ENCODE peak calls at places on chromosomes 7 and 10, in six cellular contexts. P is ELR; C is brain microvascular endothelial cell; B is stimulated activated CD4-positive, alpha-beta T cell treated with anti-CD3 and anti-CD28 coated beads, Interleukin-2, amount 100 ng/mL, for 48 hours; Z is NCI-H1694 treated with DMSO at 0.1 percent for 48 hours; K is activated CD4-positive, alpha-beta T cell treated with anti-CD3 and anti-CD28 coated beads, Interleukin-2, amount 10 ng/mL, durations not matched to agents 7 days and 5 days. O is an unnamed sample.
A peak's percentile ranks its signal among the peaks of the same experiment; 100 is the strongest.

GRCh38 chr7:92730808-92731207 is 105.6 kb downstream of the CDK6 start:
- DNase-seq in P (peak; percentile 60), K (no peak), Z (no peak), C (no peak), B (no peak), O (no peak)

GRCh38 chr7:76211216-76211615 is 9.5 kb downstream of the SRRM3 start:
- DNase-seq in K (no peak), C (no peak), B (no peak), Z (no peak), P (no peak), O (no peak)

GRCh38 chr7:25009271-25009670 is 29.3 kb upstream of the OSBPL3 start:
- DNase-seq in P (peak; percentile 91), Z (no peak), C (peak; percentile 92), B (no peak), K (no peak), O (peak; percentile 98)

GRCh38 chr7:82166666-82167065 is 276.9 kb downstream of the CACNA2D1 start:
- DNase-seq in B (no peak), Z (no peak), C (no peak), P (no peak), K (no peak), O (no peak)

GRCh38 chr7:74063646-74064045 is 20.0 kb upstream of the LIMK1 start:
- DNase-seq in Z (no peak), B (no peak), C (no peak), K (no peak), P (no peak), O (no peak)

GRCh38 chr10:44981172-44982113 is 2.8 kb upstream of the DEPP1 start:
- DNase-seq in Z (no peak), K (no peak), C (peak; percentile 87), P (peak; percentile 93), B (no peak), O (peak; percentile 84)

GRCh38 chr7:898460-898854 is 22.1 kb downstream of the GET4 start:
- DNase-seq in Z (no peak), K (no peak), B (no peak), P (no peak), C (no peak), O (no peak)

GRCh38 chr7:50696810-50697582 is 85.7 kb downstream of the GRB10 start:
- DNase-seq in C (no peak), P (peak; percentile 26), K (peak; percentile 14), B (no peak), Z (peak; percentile 12), O (no peak)

GRCh38 chr7:111137296-111138195 is 46.6 kb downstream of the LRRN3 start:
- DNase-seq in K (peak; percentile 7), P (peak; percentile 54), C (peak; percentile 64), B (peak; percentile 30), Z (no peak), O (peak; percentile 60)

GRCh38 chr7:120370954-120371353 is 98.0 kb downstream of the KCND2 start:
- DNase-seq in K (no peak), P (no peak), Z (no peak), B (no peak), C (no peak), O (no peak)

GRCh38 chr7:70098133-70098561 is 499.9 kb downstream of the AUTS2 start:
- DNase-seq in B (no peak), K (no peak), C (no peak), P (no peak), Z (no peak), O (no peak)

GRCh38 chr7:83476501-83476900 is 172.4 kb downstream of the SEMA3E start:
- DNase-seq in B (no peak), P (no peak), Z (no peak), C (no peak), K (no peak), O (no peak)

GRCh38 chr10:124142296-124142853 is 49.0 kb upstream of the CHST15 start:
- DNase-seq in K (no peak), Z (no peak), P (no peak), B (no peak), C (no peak), O (no peak)

GRCh38 chr7:154371424-154371823 is 319.2 kb downstream of the DPP6 start:
- DNase-seq in P (no peak), K (no peak), B (no peak), Z (no peak), C (no peak), O (no peak)

GRCh38 chr10:123325663-123326175 is 171.5 kb downstream of the BUB3 start:
- DNase-seq in P (no peak), B (no peak), C (no peak), K (no peak), Z (no peak), O (no peak)

GRCh38 chr10:31683682-31684081 is 244.9 kb downstream of the ARHGAP12 start:
- DNase-seq in P (peak; percentile 28), B (no peak), C (no peak), K (no peak), Z (no peak), O (peak; percentile 12)

GRCh38 chr10:102492344-102492939 is 10.1 kb downstream of the ACTR1A start:
- DNase-seq in P (no peak), Z (no peak), K (no peak), C (no peak), B (no peak), O (no peak)

GRCh38 chr7:124959676-124960075 is 30.1 kb upstream of the POT1 start:
- DNase-seq in B (no peak), C (no peak), P (no peak), Z (no peak), K (no peak), O (no peak)

O was measured in NCI-H226.